ENCODE peak calls at places on chromosomes 16 and 17, in six cellular contexts. One of them, this sample, is unnamed.

GRCh38 chr16:67082100-67082499 is 27.6 kb upstream of the PHAF1 start:
- DNase-seq in hepatocyte: no peak
- DNase-seq in GM23248: no peak
- DNase-seq in GM23338: no peak
- DNase-seq in mammary epithelial cell: no peak
- DNase-seq in PC-3: no peak
- DNase-seq in this sample: no peak

GRCh38 chr16:57262841-57263584 is 18.0 kb downstream of the ARL2BP start:
- DNase-seq in GM23338: no peak
- DNase-seq in PC-3: no peak
- DNase-seq in GM23248: no peak
- DNase-seq in hepatocyte: no peak
- DNase-seq in mammary epithelial cell: peak; percentile 35
- DNase-seq in this sample: no peak

GRCh38 chr16:79767597-79768280 is 167.2 kb upstream of the MAF start:
- DNase-seq in PC-3: no peak
- DNase-seq in GM23338: peak; percentile 24
- DNase-seq in GM23248: peak; percentile 38
- DNase-seq in mammary epithelial cell: peak; percentile 45
- DNase-seq in hepatocyte: peak; percentile 58
- DNase-seq in this sample: no peak

GRCh38 chr16:4316103-4316731 is 350 bp downstream of the GLIS2 start:
- DNase-seq in GM23338: peak; percentile 65
- DNase-seq in GM23248: peak; percentile 73
- DNase-seq in hepatocyte: peak; percentile 69
- DNase-seq in mammary epithelial cell: peak; percentile 28
- DNase-seq in PC-3: peak; percentile 16
- DNase-seq in this sample: no peak

GRCh38 chr17:57898487-57899311 is 48.9 kb upstream of the MRPS23 start:
- DNase-seq in mammary epithelial cell: no peak
- DNase-seq in GM23248: peak; percentile 54
- DNase-seq in PC-3: no peak
- DNase-seq in GM23338: peak; percentile 86
- DNase-seq in hepatocyte: peak; percentile 68
- DNase-seq in this sample: no peak

GRCh38 chr17:59425085-59425901 is 93.8 kb downstream of the YPEL2 start:
- DNase-seq in GM23338: peak; percentile 21
- DNase-seq in PC-3: no peak
- DNase-seq in mammary epithelial cell: no peak
- DNase-seq in GM23248: peak; percentile 87
- DNase-seq in hepatocyte: peak; percentile 64
- DNase-seq in this sample: no peak

GRCh38 chr17:40372031-40372430 is 7.5 kb upstream of the GJD3 start:
- DNase-seq in PC-3: no peak
- DNase-seq in GM23248: no peak
- DNase-seq in mammary epithelial cell: no peak
- DNase-seq in GM23338: no peak
- DNase-seq in hepatocyte: no peak
- DNase-seq in this sample: no peak

GRCh38 chr16:46586011-46586577 is 35.1 kb downstream of the SHCBP1 start:
- DNase-seq in GM23248: no peak
- DNase-seq in PC-3: no peak
- DNase-seq in hepatocyte: no peak
- DNase-seq in mammary epithelial cell: no peak
- DNase-seq in GM23338: no peak
- DNase-seq in this sample: no peak

GRCh38 chr16:87003414-87003755 is 313.8 kb downstream of the C16orf95 start:
- DNase-seq in GM23338: no peak
- DNase-seq in hepatocyte: no peak
- DNase-seq in GM23248: peak; percentile 34
- DNase-seq in mammary epithelial cell: peak; percentile 35
- DNase-seq in PC-3: no peak
- DNase-seq in this sample: no peak

GRCh38 chr16:53055603-53056527 is 1.1 kb downstream of the CHD9 start:
- DNase-seq in hepatocyte: peak; percentile 66
- DNase-seq in GM23338: peak; percentile 83
- DNase-seq in GM23248: peak; percentile 68
- DNase-seq in PC-3: peak; percentile 28
- DNase-seq in mammary epithelial cell: peak; percentile 47
- DNase-seq in this sample: peak; percentile 64

GRCh38 chr16:30903002-30903401 is 6.6 kb downstream of the CTF1 start:
- DNase-seq in GM23338: no peak
- DNase-seq in hepatocyte: peak; percentile 10
- DNase-seq in mammary epithelial cell: no peak
- DNase-seq in GM23248: no peak
- DNase-seq in PC-3: no peak
- DNase-seq in this sample: no peak

GRCh38 chr16:72658888-72659717 is 388.8 kb downstream of the ZFHX3 start:
- DNase-seq in hepatocyte: no peak
- DNase-seq in PC-3: no peak
- DNase-seq in GM23338: no peak
- DNase-seq in mammary epithelial cell: no peak
- DNase-seq in GM23248: peak; percentile 15
- DNase-seq in this sample: peak; percentile 33

GRCh38 chr16:72654535-72654934 is 393.4 kb downstream of the ZFHX3 start:
- DNase-seq in mammary epithelial cell: no peak
- DNase-seq in GM23338: no peak
- DNase-seq in PC-3: no peak
- DNase-seq in hepatocyte: no peak
- DNase-seq in GM23248: no peak
- DNase-seq in this sample: no peak

GRCh38 chr16:72657791-72658190 is 390.1 kb downstream of the ZFHX3 start:
- DNase-seq in GM23338: no peak
- DNase-seq in hepatocyte: no peak
- DNase-seq in GM23248: no peak
- DNase-seq in mammary epithelial cell: no peak
- DNase-seq in PC-3: no peak
- DNase-seq in this sample: peak; percentile 34

DNA sequence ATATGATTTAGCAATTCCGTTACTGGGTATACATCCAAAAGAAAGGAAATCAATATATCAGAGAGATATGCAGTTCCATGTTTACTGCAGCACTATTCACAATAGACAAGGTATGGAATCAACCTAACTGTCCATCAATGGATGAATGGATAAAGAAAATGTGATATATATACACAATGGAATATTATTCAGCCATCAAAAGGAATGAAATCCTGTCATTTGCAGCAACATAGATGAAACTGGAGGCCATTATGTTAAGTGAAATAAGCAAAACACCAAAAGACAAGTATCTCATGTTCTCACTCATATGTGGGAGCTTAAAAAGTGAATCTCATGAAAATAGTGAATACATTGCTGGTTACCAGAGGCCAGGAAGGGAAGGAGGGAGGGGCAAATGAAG is 390.8 kb downstream of the ZFHX3 start:
- DNase-seq in mammary epithelial cell: no peak
- DNase-seq in hepatocyte: no peak
- DNase-seq in GM23338: no peak
- DNase-seq in GM23248: no peak
- DNase-seq in PC-3: no peak
- DNase-seq in this sample: no peak
- H4K20me1 ChIP-seq in mammary epithelial cell: no peaks in the 10 kb centered on the region
- H4K20me1 ChIP-seq in hepatocyte: no peaks in the 10 kb centered on the region
- H4K20me1 ChIP-seq in GM23338: peaks cover 9% of the 10 kb centered on the region
- H4K20me1 ChIP-seq in GM23248: no peaks in the 10 kb centered on the region
- H4K20me1 ChIP-seq in PC-3: no peaks in the 10 kb centered on the region
- H4K20me1 ChIP-seq in this sample: no peaks in the 10 kb centered on the region

GRCh38 chr17:81160306-81160705 is 5.0 kb upstream of the PVALEF start:
- DNase-seq in PC-3: no peak
- DNase-seq in GM23248: no peak
- DNase-seq in mammary epithelial cell: no peak
- DNase-seq in hepatocyte: no peak
- DNase-seq in GM23338: no peak
- DNase-seq in this sample: no peak
- H3K4me3 ChIP-seq in PC-3: no peak overlapping the region
- H3K4me3 ChIP-seq in GM23248: no peak overlapping the region
- H3K4me3 ChIP-seq in mammary epithelial cell: no peak overlapping the region
- H3K4me3 ChIP-seq in hepatocyte: no peak overlapping the region
- H3K4me3 ChIP-seq in GM23338: no peak overlapping the region
- H3K4me3 ChIP-seq in this sample: no peak overlapping the region

GRCh38 chr17:1625507-1626080 is 3.0 kb downstream of the SLC43A2 start:
- DNase-seq in GM23338: no peak
- DNase-seq in PC-3: no peak
- DNase-seq in mammary epithelial cell: no peak
- DNase-seq in hepatocyte: peak; percentile 6
- DNase-seq in GM23248: no peak
- DNase-seq in this sample: no peak

GRCh38 chr17:1627987-1628855 is at the start of gene SLC43A2:
- DNase-seq in mammary epithelial cell: peak; percentile 78
- DNase-seq in GM23338: peak; percentile 95
- DNase-seq in GM23248: peak; percentile 93
- DNase-seq in hepatocyte: peak; percentile 93
- DNase-seq in PC-3: peak; percentile 69
- DNase-seq in this sample: peak; percentile 92

GRCh38 chr17:1626333-1626732 is 2.3 kb downstream of the SLC43A2 start:
- DNase-seq in mammary epithelial cell: no peak
- DNase-seq in GM23248: no peak
- DNase-seq in hepatocyte: peak; percentile 16
- DNase-seq in PC-3: no peak
- DNase-seq in GM23338: no peak
- DNase-seq in this sample: no peak

GRCh38 chr17:1628856-1629646 is 417 bp upstream of the SLC43A2 start:
- DNase-seq in hepatocyte: peak; percentile 95
- DNase-seq in mammary epithelial cell: peak; percentile 93
- DNase-seq in GM23248: peak; percentile 96
- DNase-seq in GM23338: peak; percentile 98
- DNase-seq in PC-3: peak; percentile 81
- DNase-seq in this sample: peak; percentile 96

GRCh38 chr17:1627219-1627986 is 1.2 kb downstream of the SLC43A2 start:
- DNase-seq in hepatocyte: peak; percentile 24
- DNase-seq in mammary epithelial cell: no peak
- DNase-seq in PC-3: no peak
- DNase-seq in GM23248: no peak
- DNase-seq in GM23338: peak; percentile 56
- DNase-seq in this sample: peak; percentile 82
- H4K20me1 ChIP-seq in hepatocyte: no peaks in the 10 kb centered on the region
- H4K20me1 ChIP-seq in mammary epithelial cell: no peaks in the 10 kb centered on the region
- H4K20me1 ChIP-seq in PC-3: no peaks in the 10 kb centered on the region
- H4K20me1 ChIP-seq in GM23248: no peaks in the 10 kb centered on the region
- H4K20me1 ChIP-seq in GM23338: no peaks in the 10 kb centered on the region
- H4K20me1 ChIP-seq in this sample: no peaks in the 10 kb centered on the region

GRCh38 chr17:82331345-82331939 is 2.1 kb downstream of the SECTM1 start:
- DNase-seq in GM23248: no peak
- DNase-seq in hepatocyte: no peak
- DNase-seq in mammary epithelial cell: no peak
- DNase-seq in GM23338: no peak
- DNase-seq in PC-3: no peak
- DNase-seq in this sample: no peak

GRCh38 chr17:82332669-82333278 is 792 bp downstream of the SECTM1 start:
- DNase-seq in GM23248: peak; percentile 84
- DNase-seq in mammary epithelial cell: peak; percentile 46
- DNase-seq in GM23338: peak; percentile 37
- DNase-seq in PC-3: peak; percentile 66
- DNase-seq in hepatocyte: peak; percentile 76
- DNase-seq in this sample: no peak

GRCh38 chr17:82333279-82334171 is at the start of gene SECTM1:
- DNase-seq in mammary epithelial cell: no peak
- DNase-seq in GM23338: peak; percentile 71
- DNase-seq in GM23248: peak; percentile 86
- DNase-seq in PC-3: peak; percentile 51
- DNase-seq in hepatocyte: peak; percentile 76
- DNase-seq in this sample: no peak

GRCh38 chr17:82334622-82335394 is 1.2 kb upstream of the SECTM1 start:
- DNase-seq in mammary epithelial cell: peak; percentile 37
- DNase-seq in PC-3: peak; percentile 49
- DNase-seq in GM23248: peak; percentile 43
- DNase-seq in GM23338: no peak
- DNase-seq in hepatocyte: no peak
- DNase-seq in this sample: peak; percentile 49

GRCh38 chr17:82334204-82334621 is 647 bp upstream of the SECTM1 start:
- DNase-seq in GM23338: no peak
- DNase-seq in mammary epithelial cell: no peak
- DNase-seq in PC-3: no peak
- DNase-seq in hepatocyte: no peak
- DNase-seq in GM23248: no peak
- DNase-seq in this sample: no peak
- H3K4me3 ChIP-seq in GM23338: peak overlapping the region; percentile 60
- H3K4me3 ChIP-seq in mammary epithelial cell: no peak overlapping the region
- H3K4me3 ChIP-seq in PC-3: peak overlapping the region; percentile 76
- H3K4me3 ChIP-seq in hepatocyte: no peak overlapping the region
- H3K4me3 ChIP-seq in GM23248: peak overlapping the region; percentile 78
- H3K4me3 ChIP-seq in this sample: peak overlapping the region; percentile 57

GRCh38 chr17:4560837-4561241 is 462 bp upstream of the GGT6 start:
- DNase-seq in GM23248: no peak
- DNase-seq in GM23338: peak; percentile 69
- DNase-seq in hepatocyte: no peak
- DNase-seq in mammary epithelial cell: no peak
- DNase-seq in PC-3: no peak
- DNase-seq in this sample: no peak
- H4K20me1 ChIP-seq in GM23248: no peaks in the 10 kb centered on the region
- H4K20me1 ChIP-seq in GM23338: no peaks in the 10 kb centered on the region
- H4K20me1 ChIP-seq in hepatocyte: no peaks in the 10 kb centered on the region
- H4K20me1 ChIP-seq in mammary epithelial cell: no peaks in the 10 kb centered on the region
- H4K20me1 ChIP-seq in PC-3: no peaks in the 10 kb centered on the region
- H4K20me1 ChIP-seq in this sample: no peaks in the 10 kb centered on the region

GRCh38 chr17:19345067-19345460 is 17.5 kb downstream of the B9D1 start:
- DNase-seq in hepatocyte: no peak
- DNase-seq in GM23248: no peak
- DNase-seq in mammary epithelial cell: no peak
- DNase-seq in PC-3: no peak
- DNase-seq in GM23338: no peak
- DNase-seq in this sample: no peak

GRCh38 chr17:19343256-19343630 is 19.3 kb downstream of the B9D1 start:
- DNase-seq in mammary epithelial cell: no peak
- DNase-seq in GM23338: no peak
- DNase-seq in PC-3: no peak
- DNase-seq in hepatocyte: no peak
- DNase-seq in GM23248: no peak
- DNase-seq in this sample: no peak

GRCh38 chr17:19345486-19346350 is 16.8 kb downstream of the B9D1 start:
- DNase-seq in PC-3: no peak
- DNase-seq in mammary epithelial cell: no peak
- DNase-seq in GM23248: no peak
- DNase-seq in GM23338: no peak
- DNase-seq in hepatocyte: no peak
- DNase-seq in this sample: no peak

GRCh38 chr17:19343671-19344151 is 18.8 kb downstream of the B9D1 start:
- DNase-seq in GM23248: no peak
- DNase-seq in GM23338: peak; percentile 44
- DNase-seq in mammary epithelial cell: no peak
- DNase-seq in hepatocyte: no peak
- DNase-seq in PC-3: no peak
- DNase-seq in this sample: no peak

DNA sequence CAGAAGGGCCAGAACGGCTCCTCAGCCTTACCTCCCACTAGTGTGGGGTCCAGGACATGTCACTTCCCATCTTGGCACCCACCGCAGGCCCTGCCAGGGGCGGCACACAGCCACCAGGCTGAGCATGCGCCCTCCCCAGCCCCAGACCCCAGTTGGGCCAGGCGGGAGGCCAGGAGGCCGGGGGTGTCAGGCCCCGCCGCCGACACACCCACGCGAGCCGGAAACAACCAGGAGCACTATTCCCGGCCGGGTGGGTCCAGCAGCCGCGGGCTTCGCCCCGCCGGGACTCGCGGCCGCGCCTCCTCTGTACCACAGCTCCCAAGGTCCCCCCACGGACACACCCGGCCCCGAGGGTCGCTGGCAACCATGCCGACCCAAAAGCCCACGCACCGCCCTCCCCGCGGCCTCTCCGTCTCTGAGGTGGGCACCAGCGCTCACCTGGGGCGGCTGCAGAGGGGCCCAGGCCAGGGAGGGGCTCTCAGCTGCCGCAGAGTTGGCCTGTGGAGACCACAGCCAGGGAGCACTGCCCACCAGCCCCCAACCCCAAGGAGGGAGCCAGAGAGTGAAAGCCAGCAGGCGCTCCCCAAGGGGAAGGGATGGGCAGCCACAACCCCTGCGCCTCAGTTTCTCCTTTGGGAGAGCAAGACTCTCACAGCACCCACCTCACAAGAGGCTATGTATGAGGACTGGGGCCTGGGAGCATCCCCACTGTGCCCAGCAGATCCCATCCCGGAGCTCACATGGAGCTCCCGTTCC is 18.0 kb downstream of the B9D1 start:
- DNase-seq in PC-3: no peak
- DNase-seq in GM23248: no peak
- DNase-seq in mammary epithelial cell: no peak
- DNase-seq in hepatocyte: no peak
- DNase-seq in GM23338: no peak
- DNase-seq in this sample: no peak
- H3K4me3 ChIP-seq in PC-3: no peak overlapping the region
- H3K4me3 ChIP-seq in GM23248: no peak overlapping the region
- H3K4me3 ChIP-seq in mammary epithelial cell: no peak overlapping the region
- H3K4me3 ChIP-seq in hepatocyte: no peak overlapping the region
- H3K4me3 ChIP-seq in GM23338: no peak overlapping the region
- H3K4me3 ChIP-seq in this sample: no peak overlapping the region